ENCODE peak calls at places on chromosomes 3 and 15, in six cellular contexts. A is Calu3, Q is non-pigmented ciliary epithelial cell, B is upper lobe of right lung, U is esophagus squamous epithelium, P is AG10803. H is an unnamed sample.

GRCh38 chr15:45612790-45613415 is 21.9 kb upstream of the SQOR start:
- DNase-seq in A (no peak), Q (peak; percentile 31), B (no peak), U (no peak), P (peak; percentile 43), H (no peak)

GRCh38 chr15:90592144-90592887 is 62.6 kb downstream of the CRTC3 start:
- DNase-seq in A (no peak), Q (peak; percentile 45), B (no peak), U (no peak), P (peak; percentile 89), H (no peak)

GRCh38 chr3:57974796-57975388 is 33.3 kb upstream of the FLNB start:
- DNase-seq in A (no peak), Q (peak; percentile 95), B (no peak), U (no peak), P (peak; percentile 96), H (peak; percentile 97)

GRCh38 chr15:58297639-58298038 is 134.2 kb upstream of the LIPC start:
- DNase-seq in A (no peak), Q (no peak), B (no peak), U (no peak), P (no peak), H (no peak)

GRCh38 chr15:80693682-80694623 is 1.2 kb upstream of the ABHD17C start:
- DNase-seq in A (no peak), Q (no peak), B (no peak), U (no peak), P (no peak), H (peak; percentile 13)

GRCh38 chr3:194067949-194068362 is 68.0 kb upstream of the HES1 start:
- DNase-seq in A (no peak), Q (no peak), B (no peak), U (no peak), P (peak; percentile 7), H (no peak)

GRCh38 chr15:23081271-23081670 is 41.9 kb upstream of the TUBGCP5 start:
- DNase-seq in A (no peak), Q (no peak), B (no peak), U (no peak), P (no peak), H (no peak)

GRCh38 chr3:155230382-155230781 is 63.1 kb downstream of the STRIT1 start:
- DNase-seq in A (no peak), Q (no peak), B (no peak), U (no peak), P (peak; percentile 91), H (no peak)

GRCh38 chr15:62545392-62546227 is 380.5 kb upstream of the C2CD4B start:
- DNase-seq in A (peak; percentile 69), Q (no peak), B (no peak), U (no peak), P (peak; percentile 90), H (no peak)

GRCh38 chr3:150324825-150325224 is 83.3 kb upstream of the TSC22D2 start:
- DNase-seq in A (no peak), Q (no peak), B (no peak), U (no peak), P (no peak), H (no peak)